ENCODE peak calls at places on chromosomes 7 and 10, in eight cellular contexts. L is naive thymus-derived CD4-positive, alpha-beta T cell; J is GM23248; D is HAP-1; U is kidney epithelial cell; M is fibroblast of lung; S is colonic mucosa; W is heart left ventricle. Z is an unnamed sample.

GRCh38 chr7:141744131-141744530 is 6.0 kb downstream of the SSBP1 start:
- DNase-seq in U (no peak), L (no peak), D (no peak), W (no peak), J (peak), M (no peak), S (no peak), Z (no peak)

GRCh38 chr10:103855424-103855823 is at the start of gene SH3PXD2A:
- DNase-seq in S (no peak), J (peak), W (peak), D (peak), U (no peak), L (peak), M (peak), Z (no peak)

GRCh38 chr7:44796034-44796503 is 412 bp upstream of the PPIA start:
- DNase-seq in D (no peak), J (peak), S (no peak), U (no peak), L (peak), W (no peak), M (peak), Z (no peak)

GRCh38 chr7:112665709-112666108 is 124.5 kb downstream of the TMEM168 start:
- DNase-seq in U (no peak), S (peak), D (no peak), L (no peak), M (peak), W (no peak), J (peak), Z (no peak)

GRCh38 chr7:127845497-127846214 is 185.6 kb downstream of the LRRC4 start:
- DNase-seq in U (no peak), D (no peak), S (no peak), J (no peak), L (no peak), W (no peak), M (no peak), Z (no peak)

GRCh38 chr7:26309089-26309488 is 17.4 kb downstream of the SNX10 start:
- DNase-seq in D (no peak), S (no peak), W (no peak), L (no peak), M (no peak), U (no peak), J (no peak), Z (no peak)

GRCh38 chr7:18555120-18555519 is 59.6 kb downstream of the HDAC9 start:
- DNase-seq in M (no peak), U (no peak), W (no peak), D (no peak), L (no peak), S (no peak), J (peak), Z (no peak)

GRCh38 chr7:130904031-130904757 is 170.2 kb upstream of the KLF14 start:
- DNase-seq in J (peak), L (no peak), M (peak), D (no peak), W (no peak), S (no peak), U (no peak), Z (peak)

GRCh38 chr7:155807805-155808550 is 4.3 kb downstream of the SHH start:
- DNase-seq in S (peak), M (no peak), W (peak), J (no peak), L (no peak), D (no peak), U (no peak), Z (no peak)

GRCh38 chr7:100132697-100133137 is 6.0 kb downstream of the MBLAC1 start:
- DNase-seq in L (peak), M (peak), S (peak), J (peak), D (peak), W (no peak), U (no peak), Z (no peak)

GRCh38 chr10:128337860-128338378 is 211.7 kb upstream of the MKI67 start:
- DNase-seq in W (peak), J (no peak), S (no peak), M (no peak), D (no peak), U (no peak), L (no peak), Z (no peak)

GRCh38 chr10:124602646-124603365 is 141.2 kb downstream of the LHPP start:
- DNase-seq in M (no peak), U (no peak), W (no peak), D (no peak), J (no peak), S (no peak), L (no peak), Z (no peak)

GRCh38 chr7:140214075-140214684 is 37.4 kb upstream of the KDM7A start:
- DNase-seq in S (peak), J (peak), U (peak), D (no peak), M (peak), W (peak), L (no peak), Z (no peak)

GRCh38 chr7:147432068-147432467 is 1158.5 kb upstream of the C7orf33 start:
- DNase-seq in U (no peak), S (no peak), W (no peak), M (peak), J (peak), L (no peak), D (no peak), Z (no peak)

GRCh38 chr10:119834188-119834587 is 38.5 kb downstream of the MCMBP start:
- DNase-seq in S (no peak), U (no peak), M (no peak), W (no peak), J (no peak), D (no peak), L (no peak), Z (no peak)

GRCh38 chr7:106623846-106624245 is 37.1 kb downstream of the CCDC71L start:
- DNase-seq in U (no peak), S (no peak), D (no peak), W (no peak), L (no peak), J (peak), M (peak), Z (peak)

GRCh38 chr10:13969792-13970140 is 361.0 kb downstream of the FRMD4A start:
- DNase-seq in U (no peak), S (no peak), L (no peak), W (no peak), J (no peak), D (no peak), M (no peak), Z (no peak)

GRCh38 chr10:132390455-132391371 is 6.3 kb upstream of the PWWP2B start:
- DNase-seq in J (no peak), M (no peak), D (no peak), S (no peak), U (no peak), L (peak), W (no peak), Z (no peak)

GRCh38 chr7:94655562-94655883 is 410 bp downstream of the SGCE start:
- DNase-seq in U (no peak), M (no peak), W (no peak), D (no peak), L (no peak), S (peak), J (no peak), Z (no peak)

GRCh38 chr10:95920798-95921426 is 13.1 kb downstream of the CC2D2B start:
- DNase-seq in U (no peak), S (no peak), L (no peak), M (no peak), D (no peak), W (no peak), J (no peak), Z (no peak)

GRCh38 chr7:19621740-19622139 is 87.1 kb downstream of the POLR1F start:
- DNase-seq in D (no peak), M (no peak), W (no peak), S (no peak), L (no peak), U (no peak), J (peak), Z (no peak)

GRCh38 chr7:151899513-151900360 is 22.8 kb upstream of the PRKAG2 start:
- DNase-seq in J (peak), U (no peak), D (no peak), S (no peak), L (no peak), W (no peak), M (no peak), Z (no peak)

GRCh38 chr10:16811765-16812164 is 5.5 kb downstream of the RSU1 start:
- DNase-seq in D (no peak), M (no peak), J (no peak), L (no peak), S (no peak), U (no peak), W (no peak), Z (no peak)

GRCh38 chr10:119301397-119301796 is 94.0 kb downstream of the GRK5 start:
- DNase-seq in M (no peak), W (peak), U (no peak), L (peak), S (no peak), J (no peak), D (no peak), Z (no peak)

GRCh38 chr7:155962191-155962967 is 150.1 kb upstream of the SHH start:
- DNase-seq in S (peak), M (peak), L (no peak), D (no peak), J (peak), W (no peak), U (peak), Z (peak)

GRCh38 chr10:63922714-63923317 is 401.6 kb downstream of the REEP3 start:
- DNase-seq in J (no peak), W (no peak), D (peak), L (no peak), M (no peak), S (no peak), U (no peak), Z (no peak)

GRCh38 chr7:77866791-77867190 is 68.2 kb downstream of the PHTF2 start:
- DNase-seq in J (peak), S (no peak), W (no peak), U (no peak), L (no peak), D (no peak), M (peak), Z (peak)

GRCh38 chr10:70589762-70590662 is 12.5 kb downstream of the PRF1 start:
- DNase-seq in D (no peak), M (peak), U (no peak), L (no peak), J (peak), S (no peak), W (peak), Z (peak)

GRCh38 chr10:123136806-123137642 is 1.3 kb downstream of the HMX3 start:
- DNase-seq in L (no peak), M (peak), U (no peak), D (peak), J (peak), S (no peak), W (no peak), Z (no peak)

GRCh38 chr10:75319274-75319673 is 82.3 kb downstream of the ZNF503 start:
- DNase-seq in M (no peak), U (no peak), L (no peak), W (no peak), S (no peak), D (no peak), J (no peak), Z (no peak)

GRCh38 chr7:119175916-119176627 is 951.6 kb downstream of the ANKRD7 start:
- DNase-seq in S (peak), M (peak), D (peak), J (peak), U (peak), W (no peak), L (no peak), Z (peak)

GRCh38 chr10:6650580-6650979 is 70.5 kb upstream of the PRKCQ start:
- DNase-seq in J (no peak), U (no peak), W (no peak), D (no peak), S (no peak), M (no peak), L (no peak), Z (no peak)

GRCh38 chr10:32060372-32060771 is 4.1 kb upstream of the KIF5B start:
- DNase-seq in W (no peak), L (no peak), M (no peak), S (no peak), J (no peak), U (no peak), D (no peak), Z (no peak)

GRCh38 chr10:44674536-44674935 is 236.6 kb upstream of the TMEM72 start:
- DNase-seq in M (no peak), D (no peak), W (no peak), U (no peak), J (no peak), S (no peak), L (no peak), Z (no peak)

GRCh38 chr10:104254493-104255243 is at the start of gene GSTO1:
- DNase-seq in S (peak), D (peak), L (peak), J (peak), U (no peak), W (peak), M (peak), Z (peak)

GRCh38 chr7:100964630-100965029 is 4.7 kb upstream of the MUC12 start:
- DNase-seq in W (no peak), D (no peak), U (no peak), L (no peak), J (no peak), S (no peak), M (no peak), Z (no peak)

GRCh38 chr10:118658762-118659161 is 63.3 kb upstream of the PRLHR start:
- DNase-seq in L (no peak), M (no peak), J (no peak), S (no peak), W (no peak), D (no peak), U (no peak), Z (no peak)

GRCh38 chr7:73423519-73424485 is 9.8 kb upstream of the FZD9 start:
- DNase-seq in D (no peak), U (no peak), S (no peak), M (peak), W (no peak), J (peak), L (no peak), Z (no peak)
- H3K4me3 ChIP-seq in D (no peak), U (no peak), S (no peak), M (no peak), W (peak), J (peak), L (no peak), Z (no peak)

GRCh38 chr10:46017733-46018132 is 12.7 kb downstream of the NCOA4 start:
- DNase-seq in M (no peak), J (no peak), W (no peak), L (no peak), S (no peak), U (no peak), D (no peak), Z (no peak)

GRCh38 chr10:46019541-46020343 is 10.7 kb downstream of the NCOA4 start:
- DNase-seq in M (no peak), D (no peak), J (no peak), W (peak), L (no peak), S (no peak), U (no peak), Z (no peak)

GRCh38 chr10:46019170-46019528 is 11.3 kb downstream of the NCOA4 start:
- DNase-seq in L (no peak), D (no peak), U (no peak), W (peak), S (no peak), J (no peak), M (no peak), Z (no peak)

GRCh38 chr10:46020344-46020656 is 10.1 kb downstream of the NCOA4 start:
- DNase-seq in U (no peak), D (no peak), L (no peak), W (no peak), M (no peak), J (no peak), S (no peak), Z (no peak)

DNA sequence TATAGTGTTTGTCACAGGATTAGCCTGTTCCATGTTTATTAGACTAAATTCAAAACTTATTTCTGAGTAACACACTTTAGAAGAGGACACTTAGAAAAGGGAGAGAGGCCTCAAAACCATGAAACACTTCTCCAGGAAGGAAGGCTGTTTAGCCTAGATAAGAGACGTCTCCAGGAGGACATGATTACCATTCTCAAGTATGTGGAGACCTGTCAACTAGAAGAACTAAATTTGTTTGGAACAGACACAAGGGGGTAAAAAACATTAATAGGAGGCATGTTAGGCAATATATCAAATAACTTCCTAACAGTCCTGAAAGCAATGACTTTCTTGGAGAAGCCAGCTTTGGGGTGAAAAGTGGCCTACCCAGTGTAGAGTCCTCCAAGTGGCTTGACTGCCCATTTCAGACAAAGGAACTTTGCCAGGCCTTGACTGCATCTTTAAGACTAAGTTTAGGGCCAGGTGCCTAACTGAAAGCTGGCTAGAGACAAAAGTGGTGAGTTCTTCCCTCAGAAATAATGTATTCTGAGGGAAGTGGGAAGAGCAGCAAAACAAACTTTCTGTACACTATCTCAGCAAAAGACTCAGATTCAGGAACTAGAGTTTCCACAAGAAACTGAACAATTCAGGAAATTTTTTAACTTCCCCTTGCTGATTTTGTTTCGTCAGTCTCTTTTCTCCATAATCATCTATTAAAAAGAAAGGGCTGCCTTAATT is 11.8 kb downstream of the NCOA4 start:
- DNase-seq in J (peak), W (no peak), L (no peak), S (no peak), U (no peak), D (no peak), M (no peak), Z (no peak)
- H3K4me3 ChIP-seq in J (peak), W (no peak), L (no peak), S (no peak), U (no peak), D (no peak), M (no peak), Z (no peak)

DNA sequence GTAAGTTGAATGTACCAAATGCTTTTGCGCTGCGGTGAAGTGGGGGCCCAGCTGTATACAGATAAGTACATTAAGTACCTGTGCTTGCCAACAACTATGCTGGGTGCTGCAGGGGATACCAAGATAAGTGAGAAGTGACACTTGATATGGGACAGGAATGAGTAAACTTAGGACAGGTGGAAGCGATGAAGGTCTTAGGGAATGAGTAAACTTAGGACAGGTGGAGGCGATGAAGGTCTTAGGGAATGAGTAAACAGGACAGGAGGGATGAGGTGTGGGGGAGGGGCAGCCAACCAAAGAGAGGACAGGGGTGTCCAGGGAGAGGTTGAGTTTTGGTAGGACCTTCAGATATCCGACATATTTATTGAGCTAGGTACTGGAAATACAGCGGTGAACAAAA is 1.4 kb downstream of the MDH2 start:
- DNase-seq in L (no peak), M (no peak), U (no peak), D (no peak), W (no peak), S (no peak), J (no peak), Z (no peak)
- H3K4me3 ChIP-seq in L (no peak), M (peak), U (peak), D (peak), W (peak), S (no peak), J (peak), Z (peak)

GRCh38 chr7:1533255-1533568 is 2.7 kb downstream of the MAFK start:
- DNase-seq in M (no peak), D (no peak), L (no peak), S (no peak), W (no peak), U (no peak), J (peak), Z (no peak)
- H3K4me3 ChIP-seq in M (peak), D (peak), L (peak), S (peak), W (peak), U (no peak), J (peak), Z (peak)

DNA sequence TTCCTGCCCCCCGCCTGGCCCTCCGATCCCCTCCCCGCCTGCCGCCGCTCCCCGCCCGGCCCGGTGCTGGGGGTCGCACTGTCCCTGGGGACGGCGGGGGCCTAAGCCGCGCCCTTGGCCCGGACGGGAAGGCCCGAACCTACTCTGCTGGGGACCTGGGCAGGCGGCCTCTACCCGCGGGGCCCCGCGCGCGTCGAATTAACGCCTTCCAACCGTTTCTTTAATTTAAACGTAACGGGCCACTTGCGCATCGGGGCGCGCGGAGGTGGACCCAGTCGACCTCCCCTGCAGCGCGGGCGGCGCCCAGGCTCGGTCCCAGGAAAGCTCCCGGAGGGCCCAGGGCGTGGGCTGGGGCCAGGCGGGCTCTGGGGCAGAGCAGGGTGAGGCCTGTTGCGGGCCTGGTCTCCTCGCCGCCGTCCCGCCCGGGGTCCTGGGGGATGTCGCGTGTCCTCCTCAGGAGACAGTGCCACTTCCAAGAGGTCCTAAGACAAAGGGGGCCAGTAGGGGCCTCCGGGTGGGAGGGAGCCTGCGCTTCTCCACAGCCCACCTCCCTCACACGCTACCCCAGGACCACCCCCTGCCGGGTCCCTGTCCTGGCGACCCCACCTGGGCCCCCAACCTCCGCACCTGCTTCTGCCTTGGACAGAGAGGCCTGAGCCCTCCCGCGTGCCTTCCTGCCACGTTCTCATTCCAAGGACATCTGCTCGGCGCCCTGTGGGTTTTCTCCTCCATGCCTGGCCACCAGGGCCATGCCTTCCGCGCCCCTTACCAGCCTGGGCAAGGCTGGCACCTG is 658 bp upstream of the PTPRN2 start:
- DNase-seq in D (no peak), W (no peak), J (no peak), U (no peak), S (no peak), L (no peak), M (no peak), Z (no peak)
- H3K4me3 ChIP-seq in D (no peak), W (peak), J (peak), U (peak), S (peak), L (no peak), M (no peak), Z (peak)

GRCh38 chr7:16421333-16422099 is at the start of gene CRPPA:
- DNase-seq in W (peak), D (no peak), L (peak), J (peak), U (no peak), S (peak), M (peak), Z (no peak)

GRCh38 chr7:16419126-16419525 is 2.2 kb downstream of the CRPPA start:
- DNase-seq in S (no peak), D (no peak), M (no peak), J (no peak), U (no peak), W (no peak), L (no peak), Z (no peak)

GRCh38 chr7:16419859-16420258 is 1.5 kb downstream of the CRPPA start:
- DNase-seq in D (no peak), S (no peak), J (no peak), L (no peak), W (no peak), M (no peak), U (no peak), Z (no peak)

GRCh38 chr7:16420649-16421332 is 547 bp downstream of the CRPPA start:
- DNase-seq in L (peak), U (peak), J (peak), S (peak), M (peak), D (peak), W (peak), Z (peak)

DNA sequence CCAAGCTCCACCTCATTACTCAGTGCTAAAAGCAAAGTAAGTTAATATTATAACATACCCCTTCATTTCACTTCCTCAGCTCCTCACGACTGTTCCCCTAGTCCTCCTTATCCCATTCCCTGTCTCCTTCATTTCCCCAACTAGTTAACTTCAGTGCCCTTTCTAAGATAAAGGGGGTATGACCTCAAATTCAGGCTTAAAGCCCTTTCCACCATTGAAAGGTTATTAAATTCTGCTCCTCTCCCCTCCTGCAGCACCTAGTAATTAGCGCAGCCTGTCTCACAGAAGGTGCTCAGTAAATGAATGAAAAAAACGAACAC is 1.0 kb downstream of the CRPPA start:
- DNase-seq in U (no peak), S (no peak), W (no peak), D (no peak), M (no peak), J (no peak), L (no peak), Z (no peak)
- H3K4me3 ChIP-seq in U (peak), S (peak), W (peak), D (peak), M (peak), J (peak), L (peak), Z (peak)